ENCODE peak calls at places on chromosomes 3 and 15, in five cellular contexts. One of them, this sample, is unnamed.

GRCh38 chr3:99850608-99851007 is 32.9 kb downstream of the CMSS1 start:
- DNase-seq in CD4-positive, CD25-positive, alpha-beta regulatory T cell: no peak
- DNase-seq in heart left ventricle: no peak
- DNase-seq in spleen: no peak
- DNase-seq in aorta: no peak
- DNase-seq in this sample: no peak

GRCh38 chr3:64399205-64399800 is 174.0 kb upstream of the PRICKLE2 start:
- DNase-seq in aorta: no peak
- DNase-seq in CD4-positive, CD25-positive, alpha-beta regulatory T cell: peak; percentile 37
- DNase-seq in heart left ventricle: no peak
- DNase-seq in spleen: no peak
- DNase-seq in this sample: no peak

GRCh38 chr3:47850062-47850802 is 47.3 kb downstream of the DHX30 start:
- DNase-seq in heart left ventricle: no peak
- DNase-seq in aorta: no peak
- DNase-seq in spleen: peak; percentile 28
- DNase-seq in CD4-positive, CD25-positive, alpha-beta regulatory T cell: no peak
- DNase-seq in this sample: no peak

GRCh38 chr3:141441381-141442365 is 45.2 kb upstream of the RASA2 start:
- DNase-seq in aorta: peak; percentile 92
- DNase-seq in heart left ventricle: peak; percentile 74
- DNase-seq in CD4-positive, CD25-positive, alpha-beta regulatory T cell: peak; percentile 84
- DNase-seq in spleen: peak; percentile 89
- DNase-seq in this sample: peak; percentile 64

GRCh38 chr3:135966349-135966695 is 794 bp downstream of the PPP2R3A start:
- DNase-seq in heart left ventricle: no peak
- DNase-seq in aorta: no peak
- DNase-seq in spleen: peak; percentile 79
- DNase-seq in CD4-positive, CD25-positive, alpha-beta regulatory T cell: no peak
- DNase-seq in this sample: no peak

GRCh38 chr3:190446492-190447301 is 3.0 kb downstream of the TMEM207 start:
- DNase-seq in spleen: no peak
- DNase-seq in heart left ventricle: no peak
- DNase-seq in CD4-positive, CD25-positive, alpha-beta regulatory T cell: peak; percentile 15
- DNase-seq in aorta: no peak
- DNase-seq in this sample: no peak

GRCh38 chr15:89106200-89106599 is 17.9 kb downstream of the ABHD2 start:
- DNase-seq in CD4-positive, CD25-positive, alpha-beta regulatory T cell: no peak
- DNase-seq in aorta: no peak
- DNase-seq in heart left ventricle: no peak
- DNase-seq in spleen: no peak
- DNase-seq in this sample: no peak

GRCh38 chr15:45919806-45920205 is 285.0 kb downstream of the SQOR start:
- DNase-seq in heart left ventricle: no peak
- DNase-seq in CD4-positive, CD25-positive, alpha-beta regulatory T cell: no peak
- DNase-seq in aorta: no peak
- DNase-seq in spleen: no peak
- DNase-seq in this sample: no peak

GRCh38 chr15:49075876-49076275 is 29.6 kb upstream of the SECISBP2L start:
- DNase-seq in spleen: no peak
- DNase-seq in heart left ventricle: no peak
- DNase-seq in CD4-positive, CD25-positive, alpha-beta regulatory T cell: no peak
- DNase-seq in aorta: no peak
- DNase-seq in this sample: no peak

GRCh38 chr3:64445318-64446300 is 220.3 kb upstream of the PRICKLE2 start:
- DNase-seq in aorta: peak; percentile 79
- DNase-seq in spleen: no peak
- DNase-seq in heart left ventricle: peak; percentile 26
- DNase-seq in CD4-positive, CD25-positive, alpha-beta regulatory T cell: no peak
- DNase-seq in this sample: no peak

GRCh38 chr3:60304103-60304502 is 947.1 kb downstream of the FHIT start:
- DNase-seq in heart left ventricle: no peak
- DNase-seq in aorta: no peak
- DNase-seq in CD4-positive, CD25-positive, alpha-beta regulatory T cell: no peak
- DNase-seq in spleen: no peak
- DNase-seq in this sample: no peak

GRCh38 chr3:42660898-42661297 is 7.4 kb downstream of the ZBTB47 start:
- DNase-seq in spleen: no peak
- DNase-seq in CD4-positive, CD25-positive, alpha-beta regulatory T cell: peak; percentile 39
- DNase-seq in aorta: no peak
- DNase-seq in heart left ventricle: peak; percentile 64
- DNase-seq in this sample: no peak

GRCh38 chr3:46719044-46719565 is 1.4 kb upstream of the PRSS50 start:
- DNase-seq in CD4-positive, CD25-positive, alpha-beta regulatory T cell: no peak
- DNase-seq in aorta: no peak
- DNase-seq in spleen: no peak
- DNase-seq in heart left ventricle: no peak
- DNase-seq in this sample: no peak

GRCh38 chr15:39666671-39667070 is 85.8 kb downstream of the THBS1 start:
- DNase-seq in heart left ventricle: no peak
- DNase-seq in aorta: no peak
- DNase-seq in spleen: no peak
- DNase-seq in CD4-positive, CD25-positive, alpha-beta regulatory T cell: no peak
- DNase-seq in this sample: no peak

GRCh38 chr3:46576899-46577298 is 10.8 kb upstream of the LRRC2 start:
- DNase-seq in heart left ventricle: no peak
- DNase-seq in CD4-positive, CD25-positive, alpha-beta regulatory T cell: no peak
- DNase-seq in aorta: no peak
- DNase-seq in spleen: no peak
- DNase-seq in this sample: no peak

GRCh38 chr15:59609730-59610712 is 1.6 kb upstream of the GCNT3 start:
- DNase-seq in CD4-positive, CD25-positive, alpha-beta regulatory T cell: no peak
- DNase-seq in aorta: no peak
- DNase-seq in heart left ventricle: no peak
- DNase-seq in spleen: no peak
- DNase-seq in this sample: no peak

GRCh38 chr3:129651316-129652202 is 45.1 kb upstream of the PLXND1 start:
- DNase-seq in CD4-positive, CD25-positive, alpha-beta regulatory T cell: no peak
- DNase-seq in spleen: no peak
- DNase-seq in aorta: no peak
- DNase-seq in heart left ventricle: no peak
- DNase-seq in this sample: no peak

GRCh38 chr3:25035511-25035910 is 392.6 kb upstream of the RARB start:
- DNase-seq in aorta: no peak
- DNase-seq in spleen: no peak
- DNase-seq in CD4-positive, CD25-positive, alpha-beta regulatory T cell: no peak
- DNase-seq in heart left ventricle: no peak
- DNase-seq in this sample: no peak

GRCh38 chr3:25033407-25034029 is 394.5 kb upstream of the RARB start:
- DNase-seq in heart left ventricle: peak; percentile 77
- DNase-seq in aorta: no peak
- DNase-seq in spleen: no peak
- DNase-seq in CD4-positive, CD25-positive, alpha-beta regulatory T cell: peak; percentile 21
- DNase-seq in this sample: no peak

GRCh38 chr3:25038907-25039306 is 389.2 kb upstream of the RARB start:
- DNase-seq in spleen: no peak
- DNase-seq in heart left ventricle: no peak
- DNase-seq in aorta: no peak
- DNase-seq in CD4-positive, CD25-positive, alpha-beta regulatory T cell: no peak
- DNase-seq in this sample: no peak

GRCh38 chr3:25040739-25041138 is 387.3 kb upstream of the RARB start:
- DNase-seq in heart left ventricle: no peak
- DNase-seq in spleen: no peak
- DNase-seq in aorta: no peak
- DNase-seq in CD4-positive, CD25-positive, alpha-beta regulatory T cell: no peak
- DNase-seq in this sample: no peak

GRCh38 chr3:25037049-25037547 is 391.0 kb upstream of the RARB start:
- DNase-seq in CD4-positive, CD25-positive, alpha-beta regulatory T cell: no peak
- DNase-seq in spleen: no peak
- DNase-seq in aorta: no peak
- DNase-seq in heart left ventricle: no peak
- DNase-seq in this sample: no peak
- H3K27ac ChIP-seq in CD4-positive, CD25-positive, alpha-beta regulatory T cell: no peak overlapping the region
- H3K27ac ChIP-seq in spleen: no peak overlapping the region
- H3K27ac ChIP-seq in aorta: peak overlapping the region; percentile 28
- H3K27ac ChIP-seq in heart left ventricle: peak overlapping the region; percentile 25
- H3K27ac ChIP-seq in this sample: no peak overlapping the region

GRCh38 chr3:172129534-172129867 is 90.1 kb downstream of the FNDC3B start:
- DNase-seq in heart left ventricle: no peak
- DNase-seq in spleen: no peak
- DNase-seq in aorta: no peak
- DNase-seq in CD4-positive, CD25-positive, alpha-beta regulatory T cell: no peak
- DNase-seq in this sample: no peak
- H3K27ac ChIP-seq in heart left ventricle: peak overlapping the region; percentile 50
- H3K27ac ChIP-seq in spleen: peak overlapping the region; percentile 77
- H3K27ac ChIP-seq in aorta: no peak overlapping the region
- H3K27ac ChIP-seq in CD4-positive, CD25-positive, alpha-beta regulatory T cell: peak overlapping the region; percentile 64
- H3K27ac ChIP-seq in this sample: no peak overlapping the region

GRCh38 chr15:74642724-74643367 is 27.2 kb downstream of the CLK3 start:
- DNase-seq in spleen: no peak
- DNase-seq in aorta: no peak
- DNase-seq in CD4-positive, CD25-positive, alpha-beta regulatory T cell: no peak
- DNase-seq in heart left ventricle: no peak
- DNase-seq in this sample: no peak
- H3K27ac ChIP-seq in spleen: no peak overlapping the region
- H3K27ac ChIP-seq in aorta: no peak overlapping the region
- H3K27ac ChIP-seq in CD4-positive, CD25-positive, alpha-beta regulatory T cell: no peak overlapping the region
- H3K27ac ChIP-seq in heart left ventricle: no peak overlapping the region
- H3K27ac ChIP-seq in this sample: no peak overlapping the region

GRCh38 chr3:76669305-76669704 is 370.6 kb upstream of the ROBO2 start:
- DNase-seq in spleen: no peak
- DNase-seq in CD4-positive, CD25-positive, alpha-beta regulatory T cell: no peak
- DNase-seq in aorta: no peak
- DNase-seq in heart left ventricle: no peak
- DNase-seq in this sample: no peak

GRCh38 chr3:76673171-76673570 is 366.7 kb upstream of the ROBO2 start:
- DNase-seq in CD4-positive, CD25-positive, alpha-beta regulatory T cell: no peak
- DNase-seq in spleen: no peak
- DNase-seq in heart left ventricle: no peak
- DNase-seq in aorta: no peak
- DNase-seq in this sample: no peak

GRCh38 chr3:76664816-76665215 is 375.1 kb upstream of the ROBO2 start:
- DNase-seq in aorta: no peak
- DNase-seq in heart left ventricle: no peak
- DNase-seq in spleen: no peak
- DNase-seq in CD4-positive, CD25-positive, alpha-beta regulatory T cell: no peak
- DNase-seq in this sample: no peak

GRCh38 chr3:76668653-76669052 is 371.2 kb upstream of the ROBO2 start:
- DNase-seq in spleen: no peak
- DNase-seq in aorta: no peak
- DNase-seq in CD4-positive, CD25-positive, alpha-beta regulatory T cell: no peak
- DNase-seq in heart left ventricle: no peak
- DNase-seq in this sample: no peak
- H3K27ac ChIP-seq in spleen: no peak overlapping the region
- H3K27ac ChIP-seq in aorta: no peak overlapping the region
- H3K27ac ChIP-seq in CD4-positive, CD25-positive, alpha-beta regulatory T cell: no peak overlapping the region
- H3K27ac ChIP-seq in heart left ventricle: no peak overlapping the region
- H3K27ac ChIP-seq in this sample: no peak overlapping the region

GRCh38 chr3:151539599-151539998 is 78.7 kb upstream of the IGSF10 start:
- DNase-seq in aorta: no peak
- DNase-seq in heart left ventricle: no peak
- DNase-seq in CD4-positive, CD25-positive, alpha-beta regulatory T cell: no peak
- DNase-seq in spleen: no peak
- DNase-seq in this sample: no peak

GRCh38 chr3:151538706-151539403 is 78.0 kb upstream of the IGSF10 start:
- DNase-seq in heart left ventricle: peak; percentile 26
- DNase-seq in CD4-positive, CD25-positive, alpha-beta regulatory T cell: no peak
- DNase-seq in aorta: no peak
- DNase-seq in spleen: no peak
- DNase-seq in this sample: no peak

GRCh38 chr3:151541184-151541583 is 80.3 kb upstream of the IGSF10 start:
- DNase-seq in CD4-positive, CD25-positive, alpha-beta regulatory T cell: no peak
- DNase-seq in heart left ventricle: no peak
- DNase-seq in aorta: no peak
- DNase-seq in spleen: no peak
- DNase-seq in this sample: no peak

GRCh38 chr3:151548206-151548605 is 87.3 kb upstream of the IGSF10 start:
- DNase-seq in CD4-positive, CD25-positive, alpha-beta regulatory T cell: no peak
- DNase-seq in heart left ventricle: no peak
- DNase-seq in aorta: no peak
- DNase-seq in spleen: no peak
- DNase-seq in this sample: no peak

GRCh38 chr3:151544164-151544548 is 83.3 kb upstream of the IGSF10 start:
- DNase-seq in CD4-positive, CD25-positive, alpha-beta regulatory T cell: no peak
- DNase-seq in spleen: no peak
- DNase-seq in heart left ventricle: no peak
- DNase-seq in aorta: no peak
- DNase-seq in this sample: no peak
- H3K27ac ChIP-seq in CD4-positive, CD25-positive, alpha-beta regulatory T cell: no peak overlapping the region
- H3K27ac ChIP-seq in spleen: no peak overlapping the region
- H3K27ac ChIP-seq in heart left ventricle: no peak overlapping the region
- H3K27ac ChIP-seq in aorta: no peak overlapping the region
- H3K27ac ChIP-seq in this sample: no peak overlapping the region

DNA sequence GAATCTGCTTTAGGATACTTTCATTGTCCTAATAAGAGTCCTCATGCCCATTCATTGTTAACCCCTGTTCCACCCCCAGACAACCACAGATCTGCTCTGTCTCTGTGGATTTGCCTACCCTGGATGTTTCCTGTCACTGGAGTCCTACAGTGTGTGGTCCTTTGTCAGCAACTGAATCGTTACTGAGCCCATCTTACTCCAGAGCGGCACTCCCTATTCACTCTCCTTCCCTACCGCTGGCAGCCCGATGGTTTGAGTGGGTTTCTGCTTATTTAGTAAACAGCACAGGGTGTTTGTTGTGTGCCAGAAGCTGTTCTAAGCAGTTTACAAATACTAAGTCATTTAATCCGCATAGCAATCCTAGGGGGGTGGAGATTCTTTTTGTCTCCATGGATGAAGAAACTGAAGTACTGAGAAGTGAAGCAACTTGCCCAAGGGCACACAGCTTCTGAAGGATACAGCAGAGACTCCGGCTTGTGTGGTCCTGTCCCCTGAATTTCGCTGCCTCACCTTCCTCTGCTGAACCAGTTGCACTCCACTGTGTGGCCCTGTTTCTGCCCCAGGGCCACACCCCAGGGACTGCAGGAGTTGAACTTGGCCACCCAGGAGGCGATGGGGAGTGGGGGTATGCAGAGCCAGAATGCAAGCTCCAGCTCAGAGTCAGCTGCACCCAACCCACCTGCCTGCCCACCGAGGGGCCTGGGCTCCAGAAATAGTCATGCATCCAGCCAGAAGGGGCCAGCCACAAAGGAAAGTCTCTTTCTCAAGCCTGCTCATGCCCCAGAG is 56.5 kb upstream of the SLC6A1 start:
- DNase-seq in spleen: peak; percentile 28
- DNase-seq in CD4-positive, CD25-positive, alpha-beta regulatory T cell: no peak
- DNase-seq in heart left ventricle: no peak
- DNase-seq in aorta: peak; percentile 32
- DNase-seq in this sample: no peak
- H3K27ac ChIP-seq in spleen: no peak overlapping the region
- H3K27ac ChIP-seq in CD4-positive, CD25-positive, alpha-beta regulatory T cell: no peak overlapping the region
- H3K27ac ChIP-seq in heart left ventricle: no peak overlapping the region
- H3K27ac ChIP-seq in aorta: no peak overlapping the region
- H3K27ac ChIP-seq in this sample: no peak overlapping the region